ENCODE peak calls at places on chromosomes 4 and X, in six cellular contexts. H is NAMALWA; Z is caudate nucleus; T is fibroblast of mammary gland; P is activated CD4-positive, alpha-beta T cell treated with anti-CD3 and anti-CD28 coated beads, Interleukin-2, amount 10 ng/mL, durations not matched to agents 7 days and 5 days; J is right lobe of liver. O is an unnamed sample.

GRCh38 chr4:8774071-8774470 is 97.6 kb downstream of the HMX1 start:
- DNase-seq in H (no peak), Z (no peak), T (no peak), P (no peak), J (no peak), O (no peak)

GRCh38 chr4:146134761-146135160 is 40.8 kb upstream of the LSM6 start:
- DNase-seq in H (no peak), Z (no peak), T (peak; percentile 23), P (no peak), J (peak; percentile 73), O (no peak)

GRCh38 chr4:14943749-14944148 is 58.5 kb upstream of the CPEB2 start:
- DNase-seq in H (no peak), Z (no peak), T (no peak), P (no peak), J (no peak), O (no peak)

GRCh38 chr4:47741200-47741599 is 96.7 kb downstream of the CORIN start:
- DNase-seq in H (no peak), Z (no peak), T (peak; percentile 82), P (no peak), J (no peak), O (no peak)

GRCh38 chrX:68433155-68433980 is at the start of gene OPHN1:
- DNase-seq in H (no peak), Z (peak; percentile 55), T (peak; percentile 75), P (no peak), J (peak; percentile 63), O (peak; percentile 20)

GRCh38 chr4:113673450-113673849 is 88.1 kb downstream of the CAMK2D start:
- DNase-seq in H (peak; percentile 31), Z (no peak), T (peak; percentile 44), P (no peak), J (no peak), O (peak; percentile 15)

GRCh38 chrX:36978886-36979285 is 29.3 kb upstream of the FAM47C start:
- DNase-seq in H (no peak), Z (no peak), T (peak; percentile 54), P (no peak), J (no peak), O (no peak)

GRCh38 chr4:145619639-145619996 is 433 bp downstream of the MMAA start:
- DNase-seq in H (no peak), Z (no peak), T (peak; percentile 52), P (peak; percentile 70), J (peak; percentile 89), O (no peak)

GRCh38 chrX:136220535-136220934 is 30.7 kb downstream of the MAP7D3 start:
- DNase-seq in H (no peak), Z (no peak), T (no peak), P (no peak), J (no peak), O (no peak)

GRCh38 chr4:168585168-168586091 is 88.6 kb downstream of the PALLD start:
- DNase-seq in H (peak; percentile 44), Z (no peak), T (peak; percentile 87), P (peak; percentile 23), J (peak; percentile 73), O (peak; percentile 25)

GRCh38 chr4:7679431-7679830 is 244.7 kb upstream of the PSAPL1 start:
- DNase-seq in H (no peak), Z (no peak), T (no peak), P (no peak), J (no peak), O (no peak)

GRCh38 chr4:101256222-101256621 is 91.1 kb downstream of the PPP3CA start:
- DNase-seq in H (no peak), Z (no peak), T (no peak), P (no peak), J (no peak), O (no peak)

GRCh38 chr4:139521764-139522373 is 34.1 kb downstream of the SETD7 start:
- DNase-seq in H (no peak), Z (no peak), T (no peak), P (no peak), J (no peak), O (no peak)

GRCh38 chr4:97720869-97721432 is 422.3 kb downstream of the STPG2 start:
- DNase-seq in H (peak; percentile 24), Z (no peak), T (peak; percentile 23), P (no peak), J (no peak), O (no peak)

O was measured in GM13976.